ENCODE peak calls at places on chromosomes 13 and 19, in four cellular contexts. One of them, this sample, is unnamed.

GRCh38 chr13:27960362-27961226 is 8.5 kb downstream of the CDX2 start:
- DNase-seq in K562: peak
- DNase-seq in GM12878: no peak
- DNase-seq in HepG2: peak
- DNase-seq in this sample: peak

GRCh38 chr19:51107406-51108065 is 673 bp downstream of the CTU1 start:
- DNase-seq in GM12878: no peak
- DNase-seq in K562: no peak
- DNase-seq in HepG2: peak
- DNase-seq in this sample: no peak

GRCh38 chr19:53424968-53425597 is 6.7 kb upstream of the ZNF761 start:
- DNase-seq in GM12878: peak
- DNase-seq in HepG2: peak
- DNase-seq in K562: peak
- DNase-seq in this sample: peak

GRCh38 chr19:2239771-2240770 is 3.4 kb downstream of the SF3A2 start:
- DNase-seq in HepG2: no peak
- DNase-seq in K562: no peak
- DNase-seq in GM12878: no peak
- DNase-seq in this sample: no peak

GRCh38 chr13:46738055-46738454 is 58.9 kb downstream of the ESD start:
- DNase-seq in HepG2: no peak
- DNase-seq in GM12878: no peak
- DNase-seq in K562: no peak
- DNase-seq in this sample: no peak

GRCh38 chr19:46718157-46718933 is 1.4 kb upstream of the PRKD2 start:
- DNase-seq in HepG2: no peak
- DNase-seq in K562: no peak
- DNase-seq in GM12878: peak
- DNase-seq in this sample: peak

GRCh38 chr19:3770136-3771032 is 1.6 kb downstream of the RAX2 start:
- DNase-seq in K562: no peak
- DNase-seq in GM12878: no peak
- DNase-seq in HepG2: no peak
- DNase-seq in this sample: no peak

GRCh38 chr13:101784313-101784712 is 331.8 kb downstream of the ITGBL1 start:
- DNase-seq in K562: no peak
- DNase-seq in GM12878: no peak
- DNase-seq in HepG2: no peak
- DNase-seq in this sample: no peak

GRCh38 chr19:7197760-7198696 is 96.2 kb downstream of the INSR start:
- DNase-seq in HepG2: peak
- DNase-seq in K562: peak
- DNase-seq in GM12878: peak
- DNase-seq in this sample: peak

GRCh38 chr13:45744979-45745378 is 42.9 kb downstream of the CBY2 start:
- DNase-seq in GM12878: no peak
- DNase-seq in HepG2: no peak
- DNase-seq in K562: no peak
- DNase-seq in this sample: no peak

GRCh38 chr13:80337706-80338105 is 3.2 kb downstream of the SPRY2 start:
- DNase-seq in GM12878: no peak
- DNase-seq in HepG2: no peak
- DNase-seq in K562: no peak
- DNase-seq in this sample: no peak

GRCh38 chr19:1104452-1105216 is 840 bp downstream of the GPX4 start:
- DNase-seq in GM12878: no peak
- DNase-seq in HepG2: peak
- DNase-seq in K562: peak
- DNase-seq in this sample: peak
- TF ChIP-seq TCF7 in GM12878: no peak
- TF ChIP-seq TCF7 in HepG2: no peak
- TF ChIP-seq TCF7 in K562: no peak
- TF ChIP-seq TCF7 in this sample: no peak

GRCh38 chr13:71525004-71525403 is 342.0 kb downstream of the DACH1 start:
- DNase-seq in HepG2: no peak
- DNase-seq in GM12878: no peak
- DNase-seq in K562: no peak
- DNase-seq in this sample: no peak

GRCh38 chr13:71522976-71523517 is 344.0 kb downstream of the DACH1 start:
- DNase-seq in K562: no peak
- DNase-seq in GM12878: no peak
- DNase-seq in HepG2: no peak
- DNase-seq in this sample: no peak

DNA sequence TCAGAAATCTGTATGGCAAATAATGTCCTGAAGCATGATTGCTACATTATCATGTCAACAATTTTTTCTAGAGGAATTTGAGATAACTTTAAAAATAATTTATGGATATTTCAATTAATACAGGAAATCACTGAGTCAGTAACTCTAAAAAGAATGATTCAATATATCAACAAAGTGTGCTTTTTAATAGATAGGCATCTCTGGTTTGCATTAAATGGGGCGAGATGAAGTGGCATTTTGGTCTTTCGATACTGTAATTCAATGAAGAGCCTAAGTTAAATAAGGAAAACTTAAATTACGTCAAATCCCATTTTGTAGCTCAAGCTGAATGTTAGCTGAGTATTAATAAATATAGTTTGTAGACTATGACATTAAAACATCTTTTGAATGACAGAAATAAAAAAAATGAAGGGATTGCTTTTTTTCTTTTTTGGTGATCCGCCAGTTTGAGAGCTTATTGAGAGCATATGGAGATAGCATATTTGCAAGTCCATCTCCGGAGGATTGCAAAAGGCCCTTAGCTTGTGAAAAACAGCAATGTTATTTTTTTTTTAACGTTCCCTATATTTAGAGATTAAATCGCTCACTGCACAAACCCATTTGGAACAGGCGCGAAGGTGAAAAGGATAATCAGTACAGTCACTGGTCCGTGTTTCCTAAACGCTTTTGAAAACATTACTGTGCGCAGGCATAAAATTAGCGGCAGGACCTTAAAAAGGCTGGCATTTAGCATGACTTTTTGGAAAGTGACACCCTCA is 342.6 kb downstream of the DACH1 start:
- DNase-seq in K562: no peak
- DNase-seq in HepG2: no peak
- DNase-seq in GM12878: no peak
- DNase-seq in this sample: no peak
- TF ChIP-seq TCF7 in K562: no peak
- TF ChIP-seq TCF7 in HepG2: no peak
- TF ChIP-seq TCF7 in GM12878: no peak
- TF ChIP-seq TCF7 in this sample: no peak

DNA sequence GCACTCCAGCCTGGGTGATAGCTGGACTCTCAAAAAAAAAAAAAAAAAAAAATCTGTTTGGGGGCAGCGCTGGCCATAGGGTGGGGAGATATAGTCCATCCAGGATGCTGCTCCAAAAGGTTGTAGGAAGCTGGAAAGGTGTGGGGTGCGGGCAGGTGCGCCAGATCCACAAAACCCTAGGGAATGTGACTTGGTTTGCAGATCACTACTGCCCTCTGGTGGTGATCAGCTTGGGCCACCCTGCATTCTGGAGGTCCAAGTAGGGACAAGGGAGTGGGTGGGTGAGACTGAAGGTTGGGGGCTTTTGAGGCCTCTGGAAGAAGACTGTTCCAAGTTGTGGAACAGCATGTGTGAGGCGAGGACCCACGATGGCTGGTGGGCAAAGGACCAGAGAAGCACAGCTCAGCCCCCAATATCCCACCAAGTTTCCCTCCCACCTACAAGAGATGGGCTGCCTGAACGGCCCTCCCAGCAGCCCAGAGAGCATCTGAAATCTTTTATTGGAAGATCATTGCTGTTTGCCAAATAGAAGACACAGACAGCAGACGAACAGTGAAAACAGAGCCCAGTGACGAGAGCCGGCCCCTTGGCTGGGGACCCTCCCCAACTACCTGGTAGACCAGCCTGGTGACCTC is 10.4 kb upstream of the TYK2 start:
- DNase-seq in HepG2: peak
- DNase-seq in K562: peak
- DNase-seq in GM12878: no peak
- DNase-seq in this sample: peak
- TF ChIP-seq TCF7 in HepG2: no peak
- TF ChIP-seq TCF7 in K562: no peak
- TF ChIP-seq TCF7 in GM12878: no peak
- TF ChIP-seq TCF7 in this sample: no peak

GRCh38 chr19:392375-392970 is 16.5 kb downstream of the C2CD4C start:
- DNase-seq in HepG2: no peak
- DNase-seq in K562: no peak
- DNase-seq in GM12878: no peak
- DNase-seq in this sample: no peak
- TF ChIP-seq TCF7 in HepG2: no peak
- TF ChIP-seq TCF7 in K562: no peak
- TF ChIP-seq TCF7 in GM12878: no peak
- TF ChIP-seq TCF7 in this sample: no peak

DNA sequence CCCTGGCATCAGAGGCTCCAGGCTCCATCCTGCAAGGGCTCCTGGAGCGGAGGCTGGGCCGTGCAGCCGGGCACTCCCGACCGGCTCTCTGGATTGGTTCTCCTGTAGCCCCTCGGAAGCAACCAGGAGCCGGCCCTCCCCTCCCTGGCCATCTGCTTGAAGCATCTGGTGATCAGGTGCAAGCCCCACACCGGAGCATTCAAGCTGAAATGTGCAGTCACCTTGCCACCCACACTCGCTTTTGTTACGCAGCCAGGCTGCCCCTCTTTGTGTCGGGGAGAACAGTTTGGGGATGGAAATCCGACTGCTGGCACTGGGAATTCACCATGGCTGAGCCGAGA is 258.8 kb downstream of the ZNF536 start:
- DNase-seq in K562: no peak
- DNase-seq in HepG2: no peak
- DNase-seq in GM12878: no peak
- DNase-seq in this sample: no peak
- TF ChIP-seq TCF7 in K562: no peak
- TF ChIP-seq TCF7 in HepG2: no peak
- TF ChIP-seq TCF7 in GM12878: no peak
- TF ChIP-seq TCF7 in this sample: no peak

GRCh38 chr13:99087954-99088491 is 110.2 kb upstream of the DOCK9 start:
- DNase-seq in GM12878: no peak
- DNase-seq in HepG2: no peak
- DNase-seq in K562: no peak
- DNase-seq in this sample: peak
- TF ChIP-seq TCF7 in GM12878: no peak
- TF ChIP-seq TCF7 in HepG2: no peak
- TF ChIP-seq TCF7 in K562: no peak
- TF ChIP-seq TCF7 in this sample: no peak

DNA sequence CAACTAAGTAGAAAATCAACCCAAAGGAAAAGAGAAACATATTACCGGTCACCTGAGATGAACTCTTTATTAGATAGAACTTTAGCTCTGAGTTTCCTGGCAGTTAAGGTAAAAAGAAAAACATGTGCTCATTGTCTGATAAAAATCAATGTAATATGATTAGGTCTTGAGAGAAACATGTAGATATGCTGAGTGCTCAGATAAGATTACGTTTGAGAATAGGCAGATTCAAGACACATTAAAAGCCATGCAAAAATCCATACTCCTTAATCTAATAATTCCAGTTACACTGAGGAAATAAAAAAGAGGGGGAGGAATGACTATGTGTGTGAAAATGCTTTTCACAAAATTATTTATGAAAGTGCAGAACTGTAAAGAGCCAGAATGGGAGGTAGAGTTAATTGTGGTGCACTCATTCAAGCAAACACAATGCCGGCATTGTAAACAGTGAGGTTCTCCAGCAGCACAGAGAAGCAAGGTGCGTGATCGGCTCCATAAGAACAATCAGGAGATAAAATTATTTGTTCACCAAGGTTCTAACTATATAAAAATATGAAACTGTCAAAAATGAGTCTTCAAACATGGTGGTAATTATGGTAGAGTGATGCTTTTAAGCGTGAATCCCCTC is 88.8 kb downstream of the MBNL2 start:
- DNase-seq in GM12878: no peak
- DNase-seq in K562: no peak
- DNase-seq in HepG2: no peak
- DNase-seq in this sample: no peak
- TF ChIP-seq TCF7 in GM12878: no peak
- TF ChIP-seq TCF7 in K562: no peak
- TF ChIP-seq TCF7 in HepG2: no peak
- TF ChIP-seq TCF7 in this sample: no peak

GRCh38 chr19:658916-659839 is 3.8 kb downstream of the RNF126 start:
- DNase-seq in K562: peak
- DNase-seq in GM12878: no peak
- DNase-seq in HepG2: no peak
- DNase-seq in this sample: no peak
- TF ChIP-seq TCF7 in K562: no peak
- TF ChIP-seq TCF7 in GM12878: no peak
- TF ChIP-seq TCF7 in HepG2: no peak
- TF ChIP-seq TCF7 in this sample: no peak